ENCODE peak calls at places on chromosomes 2 and 18, in four cellular contexts. G is heart right ventricle, A is fibroblast of lung, O is right cardiac atrium. T is an unnamed sample.

GRCh38 chr2:9002637-9003365 is 683 bp downstream of the MBOAT2 start:
- DNase-seq in G (peak), A (peak), O (peak), T (peak)

GRCh38 chr2:1415501-1415900 is 2.2 kb downstream of the TPO start:
- DNase-seq in G (no peak), A (no peak), O (no peak), T (no peak)

GRCh38 chr2:188114014-188114413 is 177.7 kb upstream of the GULP1 start:
- DNase-seq in G (no peak), A (peak), O (no peak), T (no peak)

GRCh38 chr2:34979148-34979547 is 1376.4 kb upstream of the CRIM1 start:
- DNase-seq in G (no peak), A (no peak), O (no peak), T (no peak)

GRCh38 chr2:132489150-132489549 is 72.5 kb downstream of the GPR39 start:
- DNase-seq in G (peak), A (no peak), O (no peak), T (peak)

GRCh38 chr2:227717687-227718567 is at the start of gene SLC19A3:
- DNase-seq in G (peak), A (peak), O (peak), T (no peak)

GRCh38 chr18:49277395-49278036 is 182.9 kb downstream of the DYM start:
- DNase-seq in G (no peak), A (peak), O (no peak), T (no peak)

GRCh38 chr2:46964835-46965560 is 49.4 kb upstream of the MCFD2 start:
- DNase-seq in G (no peak), A (peak), O (no peak), T (no peak)

GRCh38 chr2:234880551-234881211 is 71.1 kb upstream of the SH3BP4 start:
- DNase-seq in G (no peak), A (peak), O (no peak), T (peak)

GRCh38 chr2:72917875-72918660 is 749 bp downstream of the EMX1 start:
- DNase-seq in G (no peak), A (no peak), O (no peak), T (no peak)

GRCh38 chr2:217625475-217626245 is 377.1 kb downstream of the TNS1 start:
- DNase-seq in G (no peak), A (peak), O (no peak), T (no peak)

GRCh38 chr2:31556921-31557320 is 23.8 kb downstream of the SRD5A2 start:
- DNase-seq in G (no peak), A (no peak), O (no peak), T (no peak)

GRCh38 chr18:22467760-22468553 is 50.2 kb upstream of the CTAGE1 start:
- DNase-seq in G (no peak), A (peak), O (no peak), T (no peak)

GRCh38 chr2:134988994-134989605 is 58.1 kb downstream of the MAP3K19 start:
- DNase-seq in G (no peak), A (peak), O (no peak), T (peak)

GRCh38 chr2:114283774-114284173 is 158.7 kb upstream of the DPP10 start:
- DNase-seq in G (no peak), A (no peak), O (no peak), T (no peak)

GRCh38 chr2:218879881-218880748 is 537 bp upstream of the WNT10A start:
- DNase-seq in G (no peak), A (no peak), O (no peak), T (peak)

GRCh38 chr18:3151379-3152264 is 68.1 kb downstream of the MYOM1 start:
- DNase-seq in G (no peak), A (peak), O (no peak), T (no peak)

GRCh38 chr2:241951920-241952319 is 82.4 kb downstream of the RTP5 start:
- DNase-seq in G (no peak), A (no peak), O (no peak), T (no peak)

GRCh38 chr2:27209621-27210401 is 2.0 kb upstream of the ATRAID start:
- DNase-seq in G (no peak), A (peak), O (no peak), T (no peak)
- H3K4me3 ChIP-seq in G (no peak), A (no peak), O (no peak), T (no peak)

GRCh38 chr2:197869030-197869429 is 64.6 kb downstream of the PLCL1 start:
- DNase-seq in G (no peak), A (no peak), O (no peak), T (no peak)
- H3K27ac ChIP-seq in G (peak), A (no peak), O (no peak), T (no peak)

GRCh38 chr18:50737127-50737526 is 82.7 kb downstream of the MRO start:
- DNase-seq in G (no peak), A (no peak), O (no peak), T (no peak)
- H3K4me3 ChIP-seq in G (no peak), A (no peak), O (no peak), T (no peak)

GRCh38 chr2:77363277-77363676 is 158.9 kb downstream of the LRRTM4 start:
- DNase-seq in G (no peak), A (no peak), O (no peak), T (no peak)
- H3K27ac ChIP-seq in G (no peak), A (no peak), O (no peak), T (no peak)

DNA sequence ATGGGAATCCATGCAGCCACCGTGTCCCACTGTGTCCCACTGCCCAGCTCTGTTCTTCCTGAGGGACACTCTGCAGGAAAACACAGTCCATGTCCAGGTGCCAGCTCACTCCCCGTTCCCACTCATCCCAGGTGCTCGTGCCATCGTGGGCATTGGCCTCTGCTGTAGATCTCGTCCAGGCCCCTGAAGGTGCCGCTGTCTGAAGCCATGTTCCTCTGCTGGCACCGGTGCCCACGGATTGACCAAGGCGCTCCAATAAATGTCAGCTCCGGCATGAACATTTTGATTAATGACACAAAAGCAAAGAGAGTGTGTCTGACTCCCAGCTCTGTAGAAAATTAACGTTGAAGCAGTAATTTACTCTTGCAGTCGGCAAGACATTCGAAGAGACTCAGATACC is 280.1 kb upstream of the SALL3 start:
- DNase-seq in G (no peak), A (no peak), O (no peak), T (no peak)
- H3K4me3 ChIP-seq in G (no peak), A (no peak), O (no peak), T (no peak)

T was measured in SJCRH30.